ENCODE peak calls at places on chromosomes 4 and X, in nine cellular contexts. V, X, S, Z, E, M, A, L and C are unnamed samples.

GRCh38 chrX:54602563-54602962 is 72.5 kb downstream of the GNL3L start:
- ATAC-seq in V (no peak), X (no peak), L (no peak), A (no peak), E (no peak), S (no peak), Z (no peak), M (no peak), C (no peak)

GRCh38 chr4:186829740-186830449 is 106.2 kb upstream of the FAT1 start:
- ATAC-seq in L (no peak), E (peak), A (no peak), Z (peak), M (no peak), S (peak), X (no peak), V (no peak), C (no peak)

GRCh38 chrX:65677954-65678469 is 10.6 kb downstream of the MSN start:
- ATAC-seq in S (peak), L (no peak), E (no peak), A (peak), V (no peak), Z (peak), X (peak), M (no peak), C (no peak)

GRCh38 chr4:153880983-153881382 is 92.1 kb upstream of the SFRP2 start:
- ATAC-seq in L (no peak), X (no peak), A (no peak), M (no peak), V (no peak), S (no peak), E (no peak), Z (no peak), C (no peak)

GRCh38 chrX:98068210-98068609 is 1184.5 kb downstream of the RPA4 start:
- ATAC-seq in A (no peak), M (no peak), S (no peak), V (no peak), L (no peak), Z (peak), X (no peak), E (no peak), C (no peak)

GRCh38 chr4:22363071-22363470 is 152.8 kb downstream of the ADGRA3 start:
- ATAC-seq in M (no peak), S (no peak), X (no peak), L (no peak), A (no peak), E (no peak), Z (no peak), V (no peak), C (no peak)

GRCh38 chr4:94566420-94566819 is 114.7 kb downstream of the PDLIM5 start:
- ATAC-seq in E (no peak), Z (no peak), L (no peak), X (no peak), S (no peak), V (no peak), M (no peak), A (no peak), C (no peak)

GRCh38 chrX:16992902-16993301 is 46.4 kb downstream of the REPS2 start:
- ATAC-seq in L (no peak), X (no peak), S (no peak), E (no peak), V (no peak), M (no peak), A (no peak), Z (peak), C (no peak)

GRCh38 chrX:129741880-129742758 is 3.3 kb downstream of the XPNPEP2 start:
- ATAC-seq in A (no peak), V (no peak), Z (no peak), X (no peak), E (no peak), M (no peak), L (no peak), S (no peak), C (no peak)

GRCh38 chrX:55490974-55491373 is 1.3 kb upstream of the USP51 start:
- ATAC-seq in L (no peak), S (no peak), E (no peak), V (no peak), Z (peak), X (no peak), M (no peak), A (no peak), C (no peak)

GRCh38 chrX:129540068-129540653 is at the start of gene OCRL:
- ATAC-seq in S (peak), E (peak), A (peak), L (peak), V (peak), Z (peak), X (peak), M (peak), C (peak)

GRCh38 chr4:89863533-89863932 is 26.6 kb upstream of the SNCA start:
- ATAC-seq in M (no peak), S (no peak), Z (no peak), V (no peak), X (no peak), L (no peak), E (no peak), A (no peak), C (no peak)

GRCh38 chr4:10783351-10783750 is 98.8 kb upstream of the CLNK start:
- ATAC-seq in Z (no peak), A (no peak), V (no peak), L (no peak), M (no peak), E (no peak), X (no peak), S (peak), C (no peak)

GRCh38 chr4:121817006-121817405 is 6.7 kb downstream of the CCNA2 start:
- ATAC-seq in A (no peak), V (no peak), Z (no peak), S (no peak), L (no peak), X (no peak), M (no peak), E (no peak), C (no peak)

GRCh38 chrX:103356897-103357296 is 591 bp downstream of the TCEAL9 start:
- ATAC-seq in L (no peak), V (no peak), Z (peak), M (peak), A (peak), E (peak), S (peak), X (peak), C (no peak)

GRCh38 chr4:29052266-29052665 is 1667.9 kb upstream of the PCDH7 start:
- ATAC-seq in E (peak), V (no peak), S (no peak), Z (no peak), X (no peak), A (no peak), M (no peak), L (no peak), C (no peak)

GRCh38 chr4:88333741-88334405 is 44.8 kb upstream of the HERC6 start:
- ATAC-seq in Z (no peak), M (no peak), A (no peak), S (no peak), X (peak), E (no peak), V (no peak), L (no peak), C (no peak)

GRCh38 chrX:150094996-150095395 is 156.7 kb upstream of the EOLA2 start:
- ATAC-seq in L (no peak), M (no peak), S (no peak), A (no peak), E (no peak), Z (no peak), V (no peak), X (no peak), C (no peak)

GRCh38 chr4:54228563-54229501 is at the start of gene PDGFRA:
- ATAC-seq in M (no peak), A (no peak), V (no peak), X (peak), Z (no peak), L (no peak), E (no peak), S (peak), C (no peak)

GRCh38 chrX:133511041-133511440 is 95.8 kb upstream of the GPC4 start:
- ATAC-seq in M (no peak), L (no peak), A (peak), V (no peak), S (no peak), Z (no peak), X (no peak), E (no peak), C (no peak)

GRCh38 chrX:41917517-41917916 is 5.8 kb downstream of the CASK start:
- ATAC-seq in L (no peak), S (no peak), E (no peak), M (peak), A (no peak), Z (no peak), X (no peak), V (no peak), C (no peak)

GRCh38 chrX:57821703-57822375 is 88.4 kb downstream of the ZXDA start:
- ATAC-seq in S (peak), L (peak), Z (peak), M (peak), E (peak), A (peak), V (peak), X (peak), C (no peak)

GRCh38 chrX:132737743-132738142 is 220.7 kb downstream of the HS6ST2 start:
- ATAC-seq in L (no peak), X (no peak), E (peak), A (no peak), M (peak), V (peak), Z (no peak), S (no peak), C (no peak)

GRCh38 chr4:40486534-40486933 is 143.1 kb downstream of the RBM47 start:
- ATAC-seq in A (no peak), X (no peak), M (no peak), V (peak), E (no peak), Z (peak), S (peak), L (no peak), C (no peak)

GRCh38 chrX:42420431-42420830 is 357.5 kb downstream of the PPP1R2C start:
- ATAC-seq in S (no peak), L (no peak), M (no peak), X (no peak), V (no peak), E (no peak), A (no peak), Z (no peak), C (no peak)

GRCh38 chrX:45445745-45446412 is 245.2 kb upstream of the DIPK2B start:
- ATAC-seq in Z (no peak), L (no peak), M (no peak), V (no peak), E (peak), S (no peak), X (no peak), A (no peak), C (no peak)

GRCh38 chrX:18701621-18702361 is 5.7 kb upstream of the PPEF1 start:
- ATAC-seq in S (no peak), E (no peak), Z (peak), V (peak), M (no peak), A (no peak), L (no peak), X (no peak), C (no peak)

GRCh38 chrX:13449441-13449840 is 120.0 kb upstream of the EGFL6 start:
- ATAC-seq in V (no peak), M (no peak), X (no peak), S (no peak), A (no peak), L (no peak), E (no peak), Z (no peak), C (no peak)